ENCODE peak calls at places on chromosomes 11 and 22, in six cellular contexts. L is psoas muscle, S is ovary, T is RWPE1, K is uterus, W is colonic mucosa. B is an unnamed sample.

GRCh38 chr11:45606514-45607024 is 58.9 kb downstream of the CHST1 start:
- DNase-seq in L (no peak), S (no peak), T (no peak), K (no peak), W (no peak), B (peak; percentile 50)

GRCh38 chr22:20650294-20651207 is 123.4 kb upstream of the SERPIND1 start:
- DNase-seq in L (no peak), S (no peak), T (no peak), K (no peak), W (no peak), B (no peak)

GRCh38 chr11:8375460-8375859 is 111.8 kb upstream of the LMO1 start:
- DNase-seq in L (no peak), S (no peak), T (no peak), K (no peak), W (no peak), B (no peak)

GRCh38 chr11:116578971-116579687 is 193.7 kb downstream of the BUD13 start:
- DNase-seq in L (no peak), S (peak; percentile 54), T (no peak), K (no peak), W (no peak), B (peak; percentile 41)

GRCh38 chr11:30879322-30880020 is 293.3 kb upstream of the MPPED2 start:
- DNase-seq in L (no peak), S (no peak), T (no peak), K (no peak), W (peak; percentile 20), B (no peak)

GRCh38 chr22:45638834-45639746 is 32.5 kb upstream of the ATXN10 start:
- DNase-seq in L (peak; percentile 74), S (no peak), T (peak; percentile 75), K (peak; percentile 56), W (peak; percentile 63), B (no peak)

GRCh38 chr11:47004595-47005033 is 68.1 kb downstream of the CSTPP1 start:
- DNase-seq in L (peak; percentile 71), S (peak; percentile 80), T (no peak), K (peak; percentile 91), W (peak; percentile 73), B (no peak)

GRCh38 chr11:90722552-90723190 is 499.8 kb upstream of the CHORDC1 start:
- DNase-seq in L (no peak), S (no peak), T (no peak), K (no peak), W (no peak), B (no peak)

GRCh38 chr11:94557992-94558391 is 9.2 kb upstream of the PIWIL4 start:
- DNase-seq in L (no peak), S (no peak), T (no peak), K (no peak), W (no peak), B (no peak)

GRCh38 chr11:59792507-59792906 is 18.1 kb downstream of the MRPL16 start:
- DNase-seq in L (no peak), S (no peak), T (no peak), K (no peak), W (no peak), B (no peak)

GRCh38 chr11:940496-941135 is 14.9 kb downstream of the AP2A2 start:
- DNase-seq in L (no peak), S (no peak), T (no peak), K (no peak), W (no peak), B (no peak)

GRCh38 chr11:29328961-29329441 is 687.8 kb downstream of the KCNA4 start:
- DNase-seq in L (no peak), S (no peak), T (peak; percentile 45), K (no peak), W (no peak), B (no peak)
- TF ChIP-seq CTCF in L (no peak), S (no peak), T (peak; percentile 71), K (peak; percentile 9), W (peak; percentile 12), B (peak; percentile 93)

GRCh38 chr22:37560682-37561208 is 465 bp downstream of the CDC42EP1 start:
- DNase-seq in L (peak; percentile 64), S (peak; percentile 82), T (no peak), K (peak; percentile 73), W (no peak), B (no peak)

GRCh38 chr22:37563153-37564081 is 3.1 kb downstream of the CDC42EP1 start:
- DNase-seq in L (peak; percentile 83), S (peak; percentile 79), T (peak; percentile 82), K (peak; percentile 96), W (peak; percentile 84), B (no peak)

GRCh38 chr22:37561209-37562048 is 1.1 kb downstream of the CDC42EP1 start:
- DNase-seq in L (peak; percentile 92), S (peak; percentile 98), T (peak; percentile 77), K (peak; percentile 96), W (peak; percentile 99), B (no peak)

GRCh38 chr22:37564111-37564711 is 3.9 kb downstream of the CDC42EP1 start:
- DNase-seq in L (no peak), S (no peak), T (no peak), K (no peak), W (no peak), B (no peak)

DNA sequence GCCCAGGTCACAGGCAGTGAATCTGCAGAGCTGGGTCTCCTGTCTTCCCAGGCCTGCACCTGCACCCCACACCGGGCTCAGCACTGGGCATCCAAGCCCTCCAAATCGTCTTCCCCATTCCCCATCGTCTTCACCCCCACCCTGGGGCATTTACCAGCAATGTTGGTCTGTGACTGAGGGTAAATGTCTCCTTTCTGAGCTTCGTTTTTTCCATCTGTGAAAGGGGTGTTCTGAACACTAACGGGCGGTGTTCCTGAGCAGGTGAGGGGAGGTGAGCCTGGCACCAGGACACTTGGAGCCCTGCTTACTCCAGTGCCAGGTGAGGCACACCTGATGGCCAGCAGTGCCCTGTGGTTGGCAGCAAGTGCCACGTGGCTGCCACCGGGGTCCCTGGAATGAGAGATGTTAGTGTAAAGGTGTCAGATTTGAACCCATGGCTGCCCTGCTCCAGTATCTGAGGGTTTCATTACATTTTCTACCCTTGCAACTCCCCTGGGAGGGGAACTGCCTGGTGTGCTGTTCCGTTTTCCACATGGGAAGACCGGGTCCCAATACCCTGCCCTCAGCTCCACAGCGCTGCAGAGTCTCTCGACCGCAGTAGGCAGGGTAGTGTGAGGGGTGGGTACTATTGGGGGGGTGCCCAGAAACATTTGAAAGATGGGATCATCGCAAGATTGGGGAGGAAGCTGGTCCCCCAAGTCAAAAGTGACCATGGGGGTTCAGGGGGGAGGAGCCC is 1.9 kb downstream of the CDC42EP1 start:
- DNase-seq in L (no peak), S (no peak), T (no peak), K (no peak), W (no peak), B (no peak)
- TF ChIP-seq CTCF in L (no peak), S (peak; percentile 26), T (peak; percentile 45), K (no peak), W (no peak), B (peak; percentile 28)

GRCh38 chr11:134033696-134034491 is 35.0 kb upstream of the JAM3 start:
- DNase-seq in L (peak; percentile 75), S (peak; percentile 81), T (peak; percentile 70), K (peak; percentile 91), W (peak; percentile 78), B (peak; percentile 87)
- TF ChIP-seq CTCF in L (no peak), S (no peak), T (no peak), K (no peak), W (no peak), B (no peak)

DNA sequence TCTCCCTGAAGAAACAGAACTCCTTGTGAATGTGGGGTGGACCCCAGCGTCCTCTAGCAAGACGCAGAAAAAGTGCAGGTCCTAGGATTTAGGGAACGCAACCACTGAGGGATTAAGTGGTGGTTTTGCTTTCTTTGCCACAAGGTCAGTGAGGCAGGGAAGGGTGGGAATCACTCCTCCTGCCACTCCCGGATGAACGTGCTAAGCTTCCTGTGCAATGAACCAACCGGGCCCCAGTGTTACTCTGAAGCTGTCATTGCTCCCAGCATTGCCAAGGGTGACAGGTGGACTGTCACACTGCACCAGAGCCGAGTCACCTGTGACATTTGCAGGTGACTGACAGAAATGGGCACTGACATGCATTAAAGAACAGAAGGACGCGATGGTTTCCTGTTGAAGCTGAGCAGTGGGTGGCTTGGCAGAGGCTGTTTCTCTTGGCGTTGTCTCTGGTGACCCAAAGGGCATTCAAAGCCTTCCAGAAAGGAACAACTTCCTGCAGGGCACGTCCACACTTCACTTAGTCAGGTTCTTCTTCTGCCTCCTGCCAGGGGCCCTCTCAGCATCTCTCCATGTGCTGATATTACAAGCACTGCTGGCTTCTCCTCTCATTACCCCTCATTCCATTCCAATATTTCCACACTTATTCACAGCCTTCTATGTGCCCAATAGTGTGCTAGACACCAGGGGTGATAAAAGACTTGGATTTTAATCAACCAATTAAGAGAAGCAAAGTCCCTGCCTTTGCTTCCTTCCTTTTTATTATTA is 9.7 kb downstream of the KIRREL3 start:
- DNase-seq in L (no peak), S (no peak), T (no peak), K (no peak), W (no peak), B (no peak)
- TF ChIP-seq CTCF in L (no peak), S (no peak), T (peak; percentile 68), K (no peak), W (no peak), B (peak; percentile 58)

GRCh38 chr22:24178502-24179440 is 2.5 kb upstream of the SUSD2 start:
- DNase-seq in L (no peak), S (no peak), T (no peak), K (no peak), W (no peak), B (no peak)
- TF ChIP-seq CTCF in L (no peak), S (no peak), T (peak; percentile 6), K (no peak), W (no peak), B (peak; percentile 67)

GRCh38 chr11:86537541-86538222 is 134.7 kb downstream of the ME3 start:
- DNase-seq in L (no peak), S (no peak), T (no peak), K (no peak), W (no peak), B (no peak)
- TF ChIP-seq CTCF in L (no peak), S (no peak), T (no peak), K (no peak), W (no peak), B (peak; percentile 65)